ENCODE peak calls at places on chromosomes 16 and 17, in seven cellular contexts. One of them, this sample, is unnamed.

GRCh38 chr17:66900126-66901010 is 64.1 kb upstream of the CACNG4 start:
- DNase-seq in H9: no peak
- DNase-seq in mesenchymal stem cell: no peak
- DNase-seq in mesendoderm: no peak
- DNase-seq in IMR-90: peak
- DNase-seq in H1: no peak
- DNase-seq in trophoblast cell: peak
- DNase-seq in this sample: no peak

GRCh38 chr17:15261818-15262290 is 3.3 kb downstream of the PMP22 start:
- DNase-seq in H9: peak
- DNase-seq in mesenchymal stem cell: peak
- DNase-seq in mesendoderm: peak
- DNase-seq in IMR-90: no peak
- DNase-seq in H1: no peak
- DNase-seq in trophoblast cell: no peak
- DNase-seq in this sample: no peak

GRCh38 chr17:79242873-79243602 is 168.4 kb downstream of the ENGASE start:
- DNase-seq in H9: no peak
- DNase-seq in mesenchymal stem cell: no peak
- DNase-seq in mesendoderm: no peak
- DNase-seq in IMR-90: no peak
- DNase-seq in H1: no peak
- DNase-seq in trophoblast cell: no peak
- DNase-seq in this sample: no peak

GRCh38 chr16:85464342-85465305 is 148.5 kb upstream of the GSE1 start:
- DNase-seq in H9: no peak
- DNase-seq in mesenchymal stem cell: no peak
- DNase-seq in mesendoderm: no peak
- DNase-seq in IMR-90: no peak
- DNase-seq in H1: no peak
- DNase-seq in trophoblast cell: no peak
- DNase-seq in this sample: no peak

GRCh38 chr16:88619859-88620655 is 18.3 kb upstream of the IL17C start:
- DNase-seq in H9: no peak
- DNase-seq in mesenchymal stem cell: peak
- DNase-seq in mesendoderm: no peak
- DNase-seq in IMR-90: peak
- DNase-seq in H1: no peak
- DNase-seq in trophoblast cell: no peak
- DNase-seq in this sample: no peak

GRCh38 chr16:27818231-27818630 is 245.3 kb downstream of the GSG1L start:
- DNase-seq in H9: no peak
- DNase-seq in mesenchymal stem cell: no peak
- DNase-seq in mesendoderm: no peak
- DNase-seq in IMR-90: no peak
- DNase-seq in H1: no peak
- DNase-seq in trophoblast cell: no peak
- DNase-seq in this sample: no peak

GRCh38 chr17:5254903-5255521 is 20.4 kb upstream of the SCIMP start:
- DNase-seq in H9: no peak
- DNase-seq in mesenchymal stem cell: no peak
- DNase-seq in mesendoderm: peak
- DNase-seq in IMR-90: no peak
- DNase-seq in H1: no peak
- DNase-seq in trophoblast cell: peak
- DNase-seq in this sample: no peak

GRCh38 chr17:78585231-78585630 is 8.0 kb upstream of the DNAH17 start:
- DNase-seq in H9: no peak
- DNase-seq in mesenchymal stem cell: no peak
- DNase-seq in mesendoderm: peak
- DNase-seq in IMR-90: no peak
- DNase-seq in H1: no peak
- DNase-seq in trophoblast cell: no peak
- DNase-seq in this sample: no peak

GRCh38 chr17:73349138-73349537 is 37.3 kb upstream of the CDC42EP4 start:
- DNase-seq in H9: no peak
- DNase-seq in mesenchymal stem cell: no peak
- DNase-seq in mesendoderm: peak
- DNase-seq in IMR-90: no peak
- DNase-seq in H1: no peak
- DNase-seq in trophoblast cell: no peak
- DNase-seq in this sample: peak

GRCh38 chr16:4517812-4518211 is 20.8 kb downstream of the CDIP1 start:
- DNase-seq in H9: peak
- DNase-seq in mesenchymal stem cell: peak
- DNase-seq in mesendoderm: peak
- DNase-seq in IMR-90: peak
- DNase-seq in H1: no peak
- DNase-seq in trophoblast cell: no peak
- DNase-seq in this sample: peak

GRCh38 chr17:6521636-6522035 is 34.7 kb downstream of the PITPNM3 start:
- DNase-seq in H9: peak
- DNase-seq in mesenchymal stem cell: no peak
- DNase-seq in mesendoderm: no peak
- DNase-seq in IMR-90: no peak
- DNase-seq in H1: no peak
- DNase-seq in trophoblast cell: no peak
- DNase-seq in this sample: no peak

GRCh38 chr17:43874293-43874692 is 27.3 kb downstream of the CD300LG start:
- DNase-seq in H9: no peak
- DNase-seq in mesenchymal stem cell: no peak
- DNase-seq in mesendoderm: no peak
- DNase-seq in IMR-90: no peak
- DNase-seq in H1: no peak
- DNase-seq in trophoblast cell: peak
- DNase-seq in this sample: no peak

GRCh38 chr17:20999044-20999573 is 43.7 kb downstream of the USP22 start:
- DNase-seq in H9: peak
- DNase-seq in mesenchymal stem cell: no peak
- DNase-seq in mesendoderm: no peak
- DNase-seq in IMR-90: no peak
- DNase-seq in H1: no peak
- DNase-seq in trophoblast cell: no peak
- DNase-seq in this sample: no peak

GRCh38 chr17:7887482-7888183 is 956 bp upstream of the CHD3 start:
- DNase-seq in H9: peak
- DNase-seq in mesenchymal stem cell: peak
- DNase-seq in mesendoderm: peak
- DNase-seq in IMR-90: peak
- DNase-seq in H1: no peak
- DNase-seq in trophoblast cell: peak
- DNase-seq in this sample: peak

GRCh38 chr17:74520790-74521480 is 10.3 kb downstream of the CD300LB start:
- DNase-seq in H9: no peak
- DNase-seq in mesenchymal stem cell: no peak
- DNase-seq in mesendoderm: no peak
- DNase-seq in IMR-90: no peak
- DNase-seq in H1: no peak
- DNase-seq in trophoblast cell: no peak
- DNase-seq in this sample: no peak

GRCh38 chr16:709651-710499 is 4.3 kb upstream of the FBXL16 start:
- DNase-seq in H9: peak
- DNase-seq in mesenchymal stem cell: peak
- DNase-seq in mesendoderm: peak
- DNase-seq in IMR-90: peak
- DNase-seq in H1: no peak
- DNase-seq in trophoblast cell: peak
- DNase-seq in this sample: peak

GRCh38 chr16:28935924-28936783 is 4.4 kb downstream of the CD19 start:
- DNase-seq in H9: peak
- DNase-seq in mesenchymal stem cell: peak
- DNase-seq in mesendoderm: peak
- DNase-seq in IMR-90: peak
- DNase-seq in H1: peak
- DNase-seq in trophoblast cell: peak
- DNase-seq in this sample: no peak

GRCh38 chr17:65408050-65408449 is 153.4 kb downstream of the AXIN2 start:
- DNase-seq in H9: no peak
- DNase-seq in mesenchymal stem cell: no peak
- DNase-seq in mesendoderm: no peak
- DNase-seq in IMR-90: no peak
- DNase-seq in H1: no peak
- DNase-seq in trophoblast cell: no peak
- DNase-seq in this sample: no peak

GRCh38 chr16:27286446-27286845 is 17.9 kb upstream of the NSMCE1 start:
- DNase-seq in H9: no peak
- DNase-seq in mesenchymal stem cell: peak
- DNase-seq in mesendoderm: no peak
- DNase-seq in IMR-90: peak
- DNase-seq in H1: no peak
- DNase-seq in trophoblast cell: no peak
- DNase-seq in this sample: no peak

GRCh38 chr17:12765544-12765943 is 23.8 kb upstream of the ARHGAP44 start:
- DNase-seq in H9: no peak
- DNase-seq in mesenchymal stem cell: peak
- DNase-seq in mesendoderm: no peak
- DNase-seq in IMR-90: peak
- DNase-seq in H1: no peak
- DNase-seq in trophoblast cell: peak
- DNase-seq in this sample: no peak

GRCh38 chr17:67469208-67469980 is 92.3 kb downstream of the PITPNC1 start:
- DNase-seq in H9: peak
- DNase-seq in mesenchymal stem cell: no peak
- DNase-seq in mesendoderm: no peak
- DNase-seq in IMR-90: peak
- DNase-seq in H1: no peak
- DNase-seq in trophoblast cell: peak
- DNase-seq in this sample: no peak

GRCh38 chr17:3636154-3636907 is at the start of the genes CTNS and SHPK:
- DNase-seq in H9: peak
- DNase-seq in mesenchymal stem cell: peak
- DNase-seq in mesendoderm: peak
- DNase-seq in IMR-90: peak
- DNase-seq in H1: peak
- DNase-seq in trophoblast cell: peak
- DNase-seq in this sample: peak

GRCh38 chr16:8962393-8963009 is 1.2 kb downstream of the USP7 start:
- DNase-seq in H9: no peak
- DNase-seq in mesenchymal stem cell: peak
- DNase-seq in mesendoderm: peak
- DNase-seq in IMR-90: no peak
- DNase-seq in H1: no peak
- DNase-seq in trophoblast cell: peak
- DNase-seq in this sample: no peak

GRCh38 chr16:86252596-86252995 is 257.7 kb upstream of the FOXF1 start:
- DNase-seq in H9: peak
- DNase-seq in mesenchymal stem cell: peak
- DNase-seq in mesendoderm: peak
- DNase-seq in IMR-90: peak
- DNase-seq in H1: peak
- DNase-seq in trophoblast cell: no peak
- DNase-seq in this sample: peak

GRCh38 chr17:10186771-10187425 is 11.5 kb downstream of the GAS7 start:
- DNase-seq in H9: no peak
- DNase-seq in mesenchymal stem cell: no peak
- DNase-seq in mesendoderm: no peak
- DNase-seq in IMR-90: no peak
- DNase-seq in H1: no peak
- DNase-seq in trophoblast cell: no peak
- DNase-seq in this sample: no peak

GRCh38 chr16:77669057-77669456 is 53.3 kb upstream of the NUDT7 start:
- DNase-seq in H9: no peak
- DNase-seq in mesenchymal stem cell: no peak
- DNase-seq in mesendoderm: no peak
- DNase-seq in IMR-90: no peak
- DNase-seq in H1: no peak
- DNase-seq in trophoblast cell: no peak
- DNase-seq in this sample: no peak
- H3K23ac ChIP-seq in H9: no peak
- H3K23ac ChIP-seq in mesenchymal stem cell: no peak
- H3K23ac ChIP-seq in mesendoderm: no peak
- H3K23ac ChIP-seq in IMR-90: no peak
- H3K23ac ChIP-seq in H1: no peak
- H3K23ac ChIP-seq in trophoblast cell: no peak
- H3K23ac ChIP-seq in this sample: no peak

GRCh38 chr17:35084987-35085386 is 21.5 kb upstream of the RFFL start:
- DNase-seq in H9: no peak
- DNase-seq in mesenchymal stem cell: no peak
- DNase-seq in mesendoderm: peak
- DNase-seq in IMR-90: peak
- DNase-seq in H1: no peak
- DNase-seq in trophoblast cell: no peak
- DNase-seq in this sample: no peak

GRCh38 chr17:35087731-35088646 is 24.5 kb upstream of the RFFL start:
- DNase-seq in H9: no peak
- DNase-seq in mesenchymal stem cell: peak
- DNase-seq in mesendoderm: no peak
- DNase-seq in IMR-90: peak
- DNase-seq in H1: no peak
- DNase-seq in trophoblast cell: no peak
- DNase-seq in this sample: no peak

GRCh38 chr17:35088647-35088910 is 25.1 kb upstream of the RFFL start:
- DNase-seq in H9: peak
- DNase-seq in mesenchymal stem cell: no peak
- DNase-seq in mesendoderm: peak
- DNase-seq in IMR-90: no peak
- DNase-seq in H1: no peak
- DNase-seq in trophoblast cell: no peak
- DNase-seq in this sample: peak

GRCh38 chr17:35086931-35087573 is 23.5 kb upstream of the RFFL start:
- DNase-seq in H9: no peak
- DNase-seq in mesenchymal stem cell: no peak
- DNase-seq in mesendoderm: no peak
- DNase-seq in IMR-90: no peak
- DNase-seq in H1: no peak
- DNase-seq in trophoblast cell: no peak
- DNase-seq in this sample: no peak

GRCh38 chr17:35086164-35086563 is 22.7 kb upstream of the RFFL start:
- DNase-seq in H9: no peak
- DNase-seq in mesenchymal stem cell: no peak
- DNase-seq in mesendoderm: no peak
- DNase-seq in IMR-90: no peak
- DNase-seq in H1: no peak
- DNase-seq in trophoblast cell: no peak
- DNase-seq in this sample: no peak
- H3K4ac ChIP-seq in H9: no peak
- H3K4ac ChIP-seq in mesenchymal stem cell: no peak
- H3K4ac ChIP-seq in mesendoderm: no peak
- H3K4ac ChIP-seq in IMR-90: peak
- H3K4ac ChIP-seq in H1: no peak
- H3K4ac ChIP-seq in trophoblast cell: no peak
- H3K4ac ChIP-seq in this sample: no peak

DNA sequence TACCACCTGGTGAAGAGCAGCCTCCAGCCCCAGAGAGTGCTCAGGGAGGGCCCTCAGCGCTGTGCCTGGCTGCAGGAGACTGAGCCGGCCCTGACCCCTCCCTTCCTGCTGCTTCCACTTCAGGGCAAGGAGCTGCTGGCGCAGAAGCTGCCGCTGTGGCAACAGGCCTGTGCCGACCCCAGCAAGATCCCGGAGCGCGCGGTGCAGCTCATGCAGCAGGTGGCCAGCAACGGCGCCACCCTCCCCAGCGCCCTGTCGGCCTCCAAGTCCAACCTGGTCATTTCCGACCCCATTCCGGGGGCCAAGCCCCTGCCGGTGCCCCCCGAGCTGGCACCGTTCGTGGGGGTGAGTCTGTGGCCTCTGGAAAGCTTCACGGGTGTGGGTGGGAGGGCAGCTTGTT is 61.9 kb upstream of the PVALEF start:
- DNase-seq in H9: no peak
- DNase-seq in mesenchymal stem cell: no peak
- DNase-seq in mesendoderm: no peak
- DNase-seq in IMR-90: no peak
- DNase-seq in H1: no peak
- DNase-seq in trophoblast cell: no peak
- DNase-seq in this sample: no peak
- H3K27ac ChIP-seq in H9: no peak
- H3K27ac ChIP-seq in mesenchymal stem cell: no peak
- H3K27ac ChIP-seq in mesendoderm: no peak
- H3K27ac ChIP-seq in IMR-90: no peak
- H3K27ac ChIP-seq in H1: no peak
- H3K27ac ChIP-seq in trophoblast cell: no peak
- H3K27ac ChIP-seq in this sample: no peak

GRCh38 chr16:84421081-84421937 is 53.0 kb downstream of the ATP2C2 start:
- DNase-seq in H9: no peak
- DNase-seq in mesenchymal stem cell: no peak
- DNase-seq in mesendoderm: no peak
- DNase-seq in IMR-90: no peak
- DNase-seq in H1: no peak
- DNase-seq in trophoblast cell: no peak
- DNase-seq in this sample: no peak
- H3K23ac ChIP-seq in H9: no peak
- H3K23ac ChIP-seq in mesenchymal stem cell: no peak
- H3K23ac ChIP-seq in mesendoderm: no peak
- H3K23ac ChIP-seq in IMR-90: no peak
- H3K23ac ChIP-seq in H1: no peak
- H3K23ac ChIP-seq in trophoblast cell: no peak
- H3K23ac ChIP-seq in this sample: no peak

This sample was measured in neuronal stem cell.